ENCODE peak calls at places on chromosomes 2 and 18, in four cellular contexts. J is stimulated activated CD4-positive, alpha-beta T cell treated with anti-CD3 and anti-CD28 coated beads, Interleukin-1b, Interleukin-23, amount 100 ng/mL, for 48 hours; A is activated CD8-positive, alpha-beta T cell treated with anti-CD3 and anti-CD28 coated beads, Interleukin-2, amount 10 ng/mL, durations not matched to agents 7 days and 5 days; Y is posterior cingulate gyrus. L is an unnamed sample.

GRCh38 chr2:173231042-173231441 is 123.6 kb upstream of the CDCA7 start:
- DNase-seq in J (no peak), A (no peak), Y (no peak), L (no peak)

GRCh38 chr18:9475643-9476580 is 599 bp downstream of the RALBP1 start:
- DNase-seq in J (no peak), A (peak), Y (no peak), L (peak)

GRCh38 chr2:69774984-69775982 is 33.3 kb downstream of the ANXA4 start:
- DNase-seq in J (peak), A (peak), Y (no peak), L (no peak)

GRCh38 chr2:241850544-241851324 is 8.0 kb downstream of the PDCD1 start:
- DNase-seq in J (no peak), A (no peak), Y (no peak), L (no peak)

GRCh38 chr18:30727849-30728248 is 314.7 kb downstream of the DSC3 start:
- DNase-seq in J (no peak), A (no peak), Y (no peak), L (no peak)

GRCh38 chr18:74949611-74950010 is 259.3 kb downstream of the PTGR3 start:
- DNase-seq in J (no peak), A (no peak), Y (no peak), L (no peak)

GRCh38 chr2:72770879-72771461 is 54.9 kb downstream of the EXOC6B start:
- DNase-seq in J (peak), A (peak), Y (no peak), L (peak)

GRCh38 chr2:187215576-187216240 is 232.3 kb downstream of the CALCRL start:
- DNase-seq in J (no peak), A (no peak), Y (no peak), L (peak)

GRCh38 chr2:64865073-64865830 is 123.9 kb upstream of the SLC1A4 start:
- DNase-seq in J (peak), A (peak), Y (peak), L (peak)

GRCh38 chr2:52445720-52446119 is 1321.9 kb upstream of the CHAC2 start:
- DNase-seq in J (no peak), A (no peak), Y (no peak), L (no peak)

GRCh38 chr2:238841542-238842181 is 6.2 kb upstream of the TWIST2 start:
- DNase-seq in J (no peak), A (no peak), Y (no peak), L (no peak)

GRCh38 chr2:240569523-240569997 is 1.3 kb downstream of the RNPEPL1 start:
- DNase-seq in J (no peak), A (peak), Y (no peak), L (no peak)

GRCh38 chr2:197889041-197889440 is 84.6 kb downstream of the PLCL1 start:
- DNase-seq in J (peak), A (peak), Y (no peak), L (peak)

GRCh38 chr2:239814917-239815637 is 210.1 kb downstream of the NDUFA10 start:
- DNase-seq in J (no peak), A (no peak), Y (no peak), L (no peak)

GRCh38 chr2:69196327-69197117 is 183.5 kb downstream of the ANTXR1 start:
- DNase-seq in J (no peak), A (no peak), Y (no peak), L (peak)

GRCh38 chr2:121810959-121811853 is 55.8 kb downstream of the TSN start:
- DNase-seq in J (no peak), A (peak), Y (peak), L (peak)